ENCODE peak calls at places on chromosomes 11 and 22, in five cellular contexts. V is H9, D is retinal pigment epithelial cell, L is GM10248, N is AG10803. S is an unnamed sample.

GRCh38 chr22:28207281-28208030 is 288.4 kb upstream of the PITPNB start:
- DNase-seq in V (no peak), D (peak), L (no peak), N (peak), S (peak)

GRCh38 chr11:73585834-73586575 is 11.9 kb downstream of the FAM168A start:
- DNase-seq in V (no peak), D (no peak), L (no peak), N (peak), S (no peak)

GRCh38 chr11:100719809-100720221 is 32.7 kb downstream of the ARHGAP42 start:
- DNase-seq in V (peak), D (peak), L (no peak), N (peak), S (peak)

GRCh38 chr11:86749861-86750401 is 50.4 kb upstream of the PRSS23 start:
- DNase-seq in V (no peak), D (no peak), L (no peak), N (peak), S (no peak)

GRCh38 chr11:70699294-70700221 is 301.2 kb downstream of the CTTN start:
- DNase-seq in V (peak), D (no peak), L (no peak), N (no peak), S (no peak)

GRCh38 chr22:27307545-27308279 is 493.8 kb downstream of the MN1 start:
- DNase-seq in V (no peak), D (no peak), L (no peak), N (no peak), S (no peak)

GRCh38 chr22:28019360-28019759 is 100.3 kb upstream of the PITPNB start:
- DNase-seq in V (no peak), D (no peak), L (no peak), N (peak), S (no peak)

GRCh38 chr11:118006153-118006534 is 19.9 kb downstream of the IL10RA start:
- DNase-seq in V (no peak), D (no peak), L (no peak), N (no peak), S (no peak)

GRCh38 chr11:91133361-91133760 is 910.5 kb upstream of the CHORDC1 start:
- DNase-seq in V (no peak), D (peak), L (no peak), N (no peak), S (peak)

GRCh38 chr11:12017243-12017678 is 8.8 kb upstream of the DKK3 start:
- DNase-seq in V (no peak), D (no peak), L (no peak), N (peak), S (peak)

GRCh38 chr11:122441702-122442092 is 213.8 kb upstream of the UBASH3B start:
- DNase-seq in V (no peak), D (no peak), L (no peak), N (no peak), S (no peak)

GRCh38 chr11:45457649-45458048 is 171.5 kb upstream of the SYT13 start:
- DNase-seq in V (no peak), D (no peak), L (no peak), N (peak), S (peak)

GRCh38 chr11:44565746-44566558 is 489 bp downstream of the CD82 start:
- DNase-seq in V (peak), D (no peak), L (no peak), N (no peak), S (no peak)

DNA sequence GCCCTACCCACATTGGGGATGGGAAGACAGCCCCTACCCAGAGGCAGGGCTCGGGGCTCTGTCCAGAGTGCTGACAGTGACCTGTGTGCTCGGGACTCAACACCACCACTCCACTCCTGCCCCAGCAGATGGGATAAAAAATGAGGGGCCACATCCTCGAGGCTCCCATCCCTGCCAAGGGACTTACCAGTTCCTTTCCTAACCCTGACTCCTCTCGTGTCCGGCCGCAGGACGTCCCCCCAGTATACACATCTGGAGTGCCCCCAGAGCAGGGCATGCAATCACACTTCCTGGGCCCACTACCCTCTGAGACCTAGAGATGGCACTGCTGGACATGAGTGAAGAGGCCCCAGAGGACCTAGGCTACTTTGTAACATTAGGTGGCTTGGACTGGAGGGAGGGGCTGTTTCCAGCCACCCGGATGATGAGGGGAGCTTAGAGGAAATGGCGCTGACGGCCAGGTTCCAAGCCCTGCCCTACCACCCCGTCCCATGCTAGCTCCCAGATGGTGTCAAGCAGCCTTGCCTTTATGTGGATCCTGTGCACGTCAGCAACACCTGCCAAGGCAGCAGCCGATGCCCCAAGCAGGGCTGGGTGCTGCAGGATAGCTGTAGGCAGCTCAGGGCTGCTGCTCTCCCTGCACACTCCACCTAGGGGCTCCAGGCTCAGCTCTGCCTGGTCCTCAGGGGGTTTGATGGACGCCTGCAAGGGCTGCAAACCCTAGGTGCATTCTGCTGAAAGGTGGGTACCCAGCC is 86.6 kb downstream of the DGCR2 start:
- DNase-seq in V (peak), D (no peak), L (no peak), N (no peak), S (no peak)
- TF ChIP-seq CTCF in V (peak), D (peak), L (no peak), N (peak), S (no peak)

DNA sequence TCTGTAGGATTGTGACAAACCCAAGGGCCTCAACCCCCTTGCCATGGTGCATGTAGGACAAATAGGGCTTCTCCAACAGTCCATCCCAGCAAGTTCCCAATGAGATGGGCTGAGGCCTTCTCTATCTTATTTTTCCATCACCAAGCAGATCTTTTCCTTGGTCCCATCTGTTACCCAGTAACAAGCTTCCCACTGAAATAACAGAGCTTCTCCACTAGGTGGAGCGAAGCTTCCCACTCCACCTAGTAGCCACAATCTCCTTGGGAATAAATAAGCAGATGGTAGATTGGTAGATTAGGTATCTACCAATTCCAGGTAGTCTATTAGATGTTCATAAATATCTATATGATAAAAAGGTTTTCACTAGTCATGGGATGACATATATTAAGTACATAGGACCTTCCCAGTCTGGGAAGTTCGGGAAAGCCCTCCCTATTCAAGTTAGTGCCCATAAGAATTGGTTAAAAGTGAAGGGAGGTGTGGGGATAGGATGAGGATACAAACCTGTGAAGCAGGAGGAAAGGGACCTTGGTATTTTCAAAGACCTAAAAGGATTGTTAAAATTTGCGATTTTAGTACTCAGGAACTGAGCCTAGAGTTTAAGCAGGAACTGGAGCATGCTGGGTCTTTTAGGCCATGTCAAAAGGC is 5.9 kb upstream of the OR52L1 start:
- DNase-seq in V (no peak), D (no peak), L (peak), N (peak), S (peak)
- TF ChIP-seq CTCF in V (peak), D (peak), L (peak), N (peak), S (peak)

GRCh38 chr11:83223457-83223856 is 29.9 kb downstream of the ANKRD42 start:
- DNase-seq in V (no peak), D (no peak), L (no peak), N (no peak), S (no peak)

GRCh38 chr11:83222499-83222898 is 29.0 kb downstream of the ANKRD42 start:
- DNase-seq in V (no peak), D (no peak), L (no peak), N (no peak), S (no peak)

GRCh38 chr11:83220279-83220678 is 26.8 kb downstream of the ANKRD42 start:
- DNase-seq in V (no peak), D (no peak), L (no peak), N (no peak), S (no peak)

GRCh38 chr11:83221694-83222093 is 28.2 kb downstream of the ANKRD42 start:
- DNase-seq in V (no peak), D (no peak), L (no peak), N (no peak), S (no peak)

GRCh38 chr11:83219095-83219494 is 25.6 kb downstream of the ANKRD42 start:
- DNase-seq in V (peak), D (no peak), L (no peak), N (no peak), S (no peak)
- TF ChIP-seq CTCF in V (peak), D (peak), L (no peak), N (peak), S (peak)

GRCh38 chr11:37142591-37142990 is 544.6 kb upstream of the RAG2 start:
- DNase-seq in V (no peak), D (no peak), L (no peak), N (no peak), S (no peak)

DNA sequence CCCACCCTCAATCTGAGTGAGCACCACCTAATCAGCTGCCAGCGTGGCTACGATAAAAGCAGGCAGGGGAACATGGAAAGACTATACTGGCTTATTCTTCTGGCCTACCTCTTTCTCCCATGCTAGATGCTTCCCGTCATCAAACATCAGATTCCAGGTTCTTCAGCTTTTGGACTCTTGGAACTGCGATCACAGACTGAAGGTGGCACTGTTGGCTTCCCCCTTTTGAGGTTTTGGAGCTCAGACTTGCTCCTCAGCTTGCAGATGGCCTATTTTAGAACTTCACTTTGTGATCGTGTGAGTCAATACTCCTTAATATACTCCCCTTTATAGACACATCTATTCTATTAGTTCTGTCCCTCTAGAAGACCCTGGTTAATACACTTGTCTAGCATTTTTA is 543.7 kb upstream of the RAG2 start:
- DNase-seq in V (no peak), D (no peak), L (no peak), N (no peak), S (no peak)
- TF ChIP-seq CTCF in V (no peak), D (no peak), L (no peak), N (no peak), S (no peak)

GRCh38 chr11:69000391-69000790 is 12.7 kb downstream of the MRGPRF start:
- DNase-seq in V (peak), D (no peak), L (no peak), N (no peak), S (no peak)

GRCh38 chr11:69001301-69002081 is 11.6 kb downstream of the MRGPRF start:
- DNase-seq in V (peak), D (no peak), L (no peak), N (no peak), S (no peak)

GRCh38 chr11:69002101-69002742 is 10.8 kb downstream of the MRGPRF start:
- DNase-seq in V (peak), D (no peak), L (no peak), N (peak), S (no peak)

GRCh38 chr11:68999093-68999747 is 13.8 kb downstream of the MRGPRF start:
- DNase-seq in V (peak), D (no peak), L (no peak), N (no peak), S (no peak)

DNA sequence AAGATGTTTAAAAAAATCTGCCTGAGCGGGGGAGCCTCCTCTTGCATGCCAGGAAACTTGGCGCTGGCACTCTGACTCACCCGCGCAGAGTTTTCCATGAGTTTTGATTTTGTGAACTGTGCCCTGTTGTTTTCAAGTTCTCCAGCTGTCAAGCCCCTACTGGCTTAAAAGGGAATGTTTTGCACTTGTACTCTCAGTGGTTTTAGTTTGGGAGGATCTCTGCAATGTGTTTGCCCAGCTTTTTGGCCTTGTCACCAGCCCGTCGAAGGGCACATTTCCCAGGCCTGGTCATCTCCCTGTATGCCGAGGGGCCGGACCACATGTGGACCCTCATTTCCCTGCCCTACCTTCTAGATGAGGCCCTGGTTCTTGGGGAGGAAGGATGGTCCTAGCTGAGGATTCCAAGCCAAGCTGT is 12.2 kb downstream of the MRGPRF start:
- DNase-seq in V (peak), D (no peak), L (no peak), N (peak), S (peak)
- TF ChIP-seq CTCF in V (peak), D (peak), L (no peak), N (peak), S (peak)

DNA sequence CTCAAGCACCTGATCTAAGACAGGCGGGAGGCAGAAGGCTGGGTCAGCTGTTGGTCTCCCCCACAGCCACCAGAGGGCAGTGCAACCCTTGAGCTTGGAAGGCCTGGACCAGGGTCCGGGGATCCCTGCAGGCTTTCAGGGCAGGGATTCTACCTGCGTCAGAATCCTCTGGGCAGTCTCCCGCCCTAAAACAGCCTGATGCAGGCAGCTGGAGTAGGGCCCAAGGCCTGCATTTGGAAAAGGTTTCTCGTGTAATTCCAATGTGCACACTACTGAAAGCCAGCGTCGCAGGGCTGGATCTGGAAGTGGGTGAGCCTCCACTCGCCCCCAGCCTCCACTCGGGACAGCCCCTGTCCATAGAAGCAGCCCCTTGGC is 31.8 kb downstream of the BID start:
- DNase-seq in V (peak), D (peak), L (peak), N (peak), S (peak)
- TF ChIP-seq CTCF in V (peak), D (peak), L (peak), N (peak), S (peak)

GRCh38 chr22:41672780-41673509 is 15.7 kb downstream of the SNU13 start:
- DNase-seq in V (no peak), D (no peak), L (no peak), N (peak), S (no peak)
- TF ChIP-seq CTCF in V (peak), D (peak), L (peak), N (peak), S (peak)

GRCh38 chr11:127994736-127995135 is 592.6 kb downstream of the ETS1 start:
- DNase-seq in V (no peak), D (peak), L (no peak), N (peak), S (peak)

GRCh38 chr11:127996825-127997224 is 590.5 kb downstream of the ETS1 start:
- DNase-seq in V (no peak), D (no peak), L (no peak), N (peak), S (peak)

GRCh38 chr11:127998421-127998820 is 588.9 kb downstream of the ETS1 start:
- DNase-seq in V (no peak), D (no peak), L (no peak), N (peak), S (no peak)

DNA sequence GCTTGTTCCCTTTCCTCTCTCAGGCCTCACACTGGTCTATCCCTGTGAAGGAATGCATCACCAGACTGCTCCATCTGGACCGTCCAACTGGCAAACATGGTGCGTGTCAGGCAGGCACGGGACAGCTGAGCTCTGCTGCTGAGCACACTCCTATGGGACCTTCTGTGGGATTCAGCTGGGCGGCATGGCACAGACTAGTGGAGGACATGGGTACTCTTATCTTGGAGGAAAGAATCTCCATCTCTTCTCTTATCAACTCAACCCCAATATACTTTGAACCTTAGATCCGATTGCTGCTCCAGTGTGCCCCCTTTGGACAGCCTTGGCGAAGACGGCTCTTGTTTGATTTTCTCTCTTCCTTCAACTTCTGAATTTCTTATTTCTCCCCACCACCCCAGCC is 593.6 kb downstream of the ETS1 start:
- DNase-seq in V (peak), D (no peak), L (no peak), N (no peak), S (no peak)
- TF ChIP-seq CTCF in V (peak), D (peak), L (no peak), N (peak), S (no peak)

GRCh38 chr11:59676205-59676604 is 7.4 kb upstream of the PATL1 start:
- DNase-seq in V (no peak), D (no peak), L (no peak), N (no peak), S (no peak)
- TF ChIP-seq CTCF in V (no peak), D (no peak), L (no peak), N (no peak), S (no peak)

DNA sequence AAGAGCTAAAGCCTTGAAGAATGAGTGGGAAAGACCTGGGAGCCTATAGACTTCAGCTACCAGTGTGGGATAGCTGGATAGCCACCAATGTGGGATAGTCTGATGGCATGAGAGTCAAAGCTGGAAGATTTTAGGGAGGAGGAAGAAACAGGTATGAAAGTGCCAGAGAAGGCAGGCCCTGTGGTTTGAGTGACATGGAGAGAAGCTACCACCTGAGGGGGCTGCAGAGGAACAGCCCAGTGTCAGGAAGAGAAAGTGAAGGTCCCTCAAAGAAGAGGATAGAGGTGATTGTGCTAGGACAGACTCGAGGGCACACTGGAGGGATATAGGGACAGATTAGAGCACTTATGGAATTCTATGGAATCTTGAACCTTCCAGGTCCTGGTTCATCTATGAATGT is 23.1 kb upstream of the PAX6 start:
- DNase-seq in V (peak), D (no peak), L (no peak), N (no peak), S (no peak)
- TF ChIP-seq CTCF in V (peak), D (peak), L (no peak), N (no peak), S (no peak)

S was measured in fibroblast of pulmonary artery.